ENCODE peak calls at places on chromosomes 13 and 19, in six cellular contexts. O is astrocyte, V is adipocyte, Y is dorsolateral prefrontal cortex, L is mammary epithelial cell, B is ovary. J is an unnamed sample. For H3K27me3, the result is how much of the 10 kb centered on the place peaks cover.

GRCh38 chr19:35100588-35101533 is 14.8 kb upstream of the FXYD3 start:
- DNase-seq in O (no peak), Y (no peak), L (no peak), B (no peak), V (no peak), J (no peak)

GRCh38 chr19:53012006-53012405 is 1.7 kb upstream of the ERVV-1 start:
- DNase-seq in V (no peak), L (no peak), B (no peak), O (no peak), Y (no peak), J (no peak)

GRCh38 chr13:99218969-99219368 is 18.3 kb downstream of the UBAC2 start:
- DNase-seq in B (no peak), V (no peak), O (no peak), L (no peak), Y (no peak), J (no peak)

GRCh38 chr13:30371649-30372265 is 50.5 kb upstream of the UBE2L5 start:
- DNase-seq in O (peak), B (no peak), L (peak), V (peak), Y (no peak), J (no peak)

GRCh38 chr19:24054044-24054935 is 32.7 kb upstream of the ZNF254 start:
- DNase-seq in L (peak), V (peak), Y (no peak), O (peak), B (no peak), J (no peak)

GRCh38 chr13:110445183-110445582 is 116.3 kb downstream of the RAB20 start:
- DNase-seq in B (no peak), O (peak), Y (no peak), V (no peak), L (no peak), J (no peak)

GRCh38 chr13:98582947-98583346 is 6.0 kb upstream of the STK24 start:
- DNase-seq in B (no peak), V (no peak), L (peak), Y (no peak), O (no peak), J (no peak)

GRCh38 chr19:55598034-55598433 is 1.3 kb downstream of the FIZ1 start:
- DNase-seq in O (no peak), L (no peak), V (no peak), B (no peak), Y (no peak), J (peak)

GRCh38 chr13:67390462-67391093 is 160.4 kb upstream of the PCDH9 start:
- DNase-seq in O (peak), L (no peak), B (no peak), V (no peak), Y (no peak), J (no peak)

GRCh38 chr19:47663911-47664771 is 49.1 kb upstream of the EHD2 start:
- DNase-seq in Y (peak), V (peak), O (peak), L (peak), B (peak), J (no peak)

GRCh38 chr13:98315466-98315865 is 138.4 kb upstream of the RNF113B start:
- DNase-seq in B (no peak), O (peak), L (no peak), V (no peak), Y (peak), J (no peak)

GRCh38 chr13:97946951-97947588 is 6.4 kb upstream of the IPO5 start:
- DNase-seq in B (no peak), V (peak), O (peak), Y (no peak), L (peak), J (no peak)

GRCh38 chr13:106527806-106528205 is 7.7 kb downstream of the EFNB2 start:
- DNase-seq in Y (no peak), O (no peak), L (no peak), B (no peak), V (no peak), J (peak)

GRCh38 chr19:18128044-18128443 is 24.9 kb upstream of the PIK3R2 start:
- DNase-seq in Y (no peak), L (no peak), O (no peak), V (no peak), B (no peak), J (no peak)

GRCh38 chr19:18415177-18415867 is 3.9 kb upstream of the SSBP4 start:
- DNase-seq in L (no peak), V (peak), O (peak), Y (peak), B (peak), J (no peak)

GRCh38 chr13:43411741-43412140 is 375.0 kb downstream of the ENOX1 start:
- DNase-seq in O (peak), Y (peak), B (peak), L (no peak), V (no peak), J (no peak)

GRCh38 chr19:35444735-35445134 is 3.3 kb upstream of the FFAR2 start:
- DNase-seq in B (no peak), Y (no peak), O (no peak), L (no peak), V (no peak), J (no peak)

GRCh38 chr19:34231439-34231838 is 22.9 kb upstream of the GARRE1 start:
- DNase-seq in B (no peak), L (no peak), O (no peak), Y (no peak), V (no peak), J (no peak)

GRCh38 chr19:2750739-2751437 is 11.1 kb upstream of the SLC39A3 start:
- DNase-seq in V (no peak), O (no peak), Y (no peak), B (no peak), L (no peak), J (no peak)

GRCh38 chr19:2751438-2751830 is 11.6 kb upstream of the SLC39A3 start:
- DNase-seq in V (no peak), L (no peak), Y (no peak), O (no peak), B (no peak), J (no peak)

GRCh38 chr19:2744113-2744512 is 4.3 kb upstream of the SLC39A3 start:
- DNase-seq in Y (no peak), L (no peak), B (no peak), O (no peak), V (no peak), J (no peak)

GRCh38 chr19:2743099-2743498 is 3.3 kb upstream of the SLC39A3 start:
- DNase-seq in V (no peak), O (no peak), Y (no peak), L (no peak), B (no peak), J (no peak)

DNA sequence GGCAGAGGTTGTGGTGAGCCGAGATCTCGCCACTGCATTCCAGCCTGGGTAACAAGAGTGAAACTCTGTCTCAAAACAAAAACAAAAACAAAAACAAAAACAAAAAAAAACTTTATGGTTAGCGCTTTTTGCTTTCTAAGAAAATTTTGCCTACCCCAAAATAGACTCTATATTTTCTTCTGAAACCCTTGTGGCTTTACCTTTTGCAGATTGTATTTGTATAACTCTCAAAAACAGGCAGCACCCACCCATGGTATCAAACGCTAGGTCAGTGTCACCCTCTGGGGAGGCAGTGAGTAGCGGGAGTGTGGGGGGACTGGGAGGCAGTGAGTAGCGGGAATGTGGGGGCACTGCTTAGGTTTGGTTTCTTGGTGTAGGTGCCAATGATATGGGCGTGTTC is 7.5 kb upstream of the SLC39A3 start:
- DNase-seq in V (no peak), L (no peak), O (no peak), Y (no peak), B (no peak), J (no peak)
- H3K27me3 ChIP-seq in V (under half), L (under half), O (under half), Y (under half), B (under half), J (under half)

DNA sequence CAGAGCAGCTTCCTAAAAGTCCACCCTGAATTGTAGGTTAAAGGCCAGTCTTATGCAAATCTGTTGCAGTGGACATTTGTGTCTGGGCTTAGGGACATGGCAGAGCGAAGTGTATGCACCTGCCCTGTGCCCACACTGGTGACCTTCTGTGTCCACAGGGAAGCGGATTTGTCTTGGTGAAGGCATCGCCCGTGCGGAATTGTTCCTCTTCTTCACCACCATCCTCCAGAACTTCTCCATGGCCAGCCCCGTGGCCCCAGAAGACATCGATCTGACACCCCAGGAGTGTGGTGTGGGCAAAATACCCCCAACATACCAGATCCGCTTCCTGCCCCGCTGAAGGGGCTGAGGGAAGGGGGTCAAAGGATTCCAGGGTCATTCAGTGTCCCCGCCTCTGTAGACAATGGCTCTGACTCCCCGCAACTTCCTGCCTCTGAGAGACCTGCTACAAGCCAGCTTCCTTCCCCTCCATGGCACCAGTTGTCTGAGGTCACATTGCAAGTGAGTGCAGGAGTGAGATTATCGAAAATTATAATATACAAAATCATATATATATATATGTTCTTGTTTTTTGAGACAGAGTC is 25.5 kb downstream of the CYP2B6 start:
- DNase-seq in O (no peak), V (no peak), B (no peak), Y (no peak), L (no peak), J (no peak)
- H3K27me3 ChIP-seq in O (under half), V (under half), B (under half), Y (under half), L (under half), J (under half)

DNA sequence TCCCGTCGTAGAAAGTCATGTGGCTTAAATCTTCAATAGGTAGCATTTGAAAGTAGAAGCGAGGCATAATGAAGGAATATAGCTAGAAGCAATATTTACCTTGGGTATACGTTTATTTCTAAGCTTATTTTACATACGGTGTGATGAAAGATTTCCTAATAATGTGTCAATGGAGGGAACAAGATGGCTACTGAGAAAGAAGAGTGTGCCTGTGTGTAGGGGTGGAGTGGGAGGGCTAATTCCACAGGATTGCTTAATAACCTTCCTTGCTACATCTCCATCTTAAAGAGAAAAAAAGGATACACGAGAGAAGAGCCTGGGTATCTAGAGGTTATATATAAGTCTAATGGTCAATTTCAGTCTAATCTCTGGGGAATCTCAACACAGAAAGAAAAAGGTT is 2.0 kb downstream of the SPART start:
- DNase-seq in Y (no peak), O (no peak), V (peak), L (peak), B (peak), J (peak)
- H3K27me3 ChIP-seq in Y (under half), O (under half), V (under half), L (under half), B (under half), J (under half)

GRCh38 chr19:49155830-49156346 is 692 bp upstream of the HRC start:
- DNase-seq in Y (no peak), L (no peak), V (no peak), B (no peak), O (no peak), J (no peak)
- H3K27me3 ChIP-seq in Y (under half), L (under half), V (under half), B (under half), O (under half), J (under half)

GRCh38 chr19:6039541-6040225 is 61.7 kb upstream of the RANBP3 start:
- DNase-seq in Y (peak), L (no peak), B (no peak), O (peak), V (no peak), J (no peak)

GRCh38 chr19:6041991-6042421 is 64.1 kb upstream of the RANBP3 start:
- DNase-seq in V (no peak), O (no peak), L (no peak), B (no peak), Y (peak), J (no peak)

GRCh38 chr19:6035026-6035425 is 57.1 kb upstream of the RANBP3 start:
- DNase-seq in V (no peak), Y (peak), L (no peak), B (no peak), O (no peak), J (no peak)

GRCh38 chr19:6041071-6041470 is 63.1 kb upstream of the RANBP3 start:
- DNase-seq in B (no peak), V (no peak), O (no peak), L (no peak), Y (peak), J (no peak)

DNA sequence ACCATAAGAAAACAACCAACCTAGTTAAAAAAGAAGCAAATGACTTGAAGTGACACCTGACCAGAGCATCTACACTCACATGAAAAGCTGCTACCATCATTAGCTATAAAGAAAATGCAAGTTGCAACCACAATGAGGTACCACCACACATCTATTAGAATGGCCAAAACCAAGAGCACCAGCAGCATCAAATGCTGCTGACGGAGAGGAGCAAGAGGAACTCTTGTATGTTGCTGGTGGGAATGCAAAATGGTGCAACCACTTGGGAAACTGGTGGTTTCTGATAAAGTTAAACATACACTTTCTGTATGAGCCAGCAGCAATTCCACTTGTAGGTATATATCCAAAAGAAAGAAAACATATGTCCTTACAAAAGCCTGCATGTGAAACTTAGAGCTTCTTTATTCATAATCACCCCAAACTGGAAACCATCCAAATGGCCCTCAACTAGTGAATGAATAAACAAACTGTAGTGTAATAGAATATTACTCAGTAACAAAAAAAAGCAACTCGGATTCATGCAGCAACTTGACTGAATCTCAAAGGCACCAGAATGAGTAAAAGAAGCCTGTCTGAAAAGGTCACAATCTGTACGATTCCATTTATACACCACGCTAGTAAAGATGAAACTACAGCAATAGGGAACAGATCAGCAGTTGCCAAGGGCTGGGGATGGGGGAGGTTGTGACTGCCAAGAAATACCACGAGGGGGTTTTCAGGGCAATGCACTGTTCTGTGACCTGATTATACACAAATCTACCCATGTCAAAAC is 60.9 kb upstream of the RANBP3 start:
- DNase-seq in O (no peak), V (no peak), B (no peak), L (no peak), Y (peak), J (no peak)
- H3K27me3 ChIP-seq in O (under half), V (under half), B (under half), L (under half), Y (under half), J (under half)

DNA sequence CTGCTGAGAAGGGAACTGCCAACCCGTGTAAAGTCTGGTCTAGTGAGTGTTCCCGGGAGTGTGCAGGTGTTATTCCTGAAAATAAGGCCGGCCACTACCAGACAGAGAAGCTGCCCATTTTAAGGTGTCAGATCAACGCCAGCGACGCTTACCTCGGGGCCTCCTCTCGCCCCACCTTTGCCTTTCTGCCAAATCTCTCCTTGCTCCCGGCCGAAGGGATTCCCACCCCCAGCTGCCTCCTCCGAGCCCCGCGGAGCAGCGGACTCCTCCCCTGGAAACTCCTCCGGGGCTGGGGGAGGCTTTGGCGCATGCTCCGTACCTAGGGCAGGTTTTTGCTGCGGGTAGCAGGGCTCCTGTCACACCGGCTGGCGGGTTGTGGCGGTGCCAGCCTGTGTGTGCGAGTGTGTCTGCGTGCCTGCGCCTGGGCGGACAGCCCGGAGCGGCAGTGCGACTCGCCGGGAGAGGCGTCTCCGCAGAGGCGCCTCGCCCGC is at the start of gene HS6ST3:
- DNase-seq in Y (peak), B (peak), L (peak), O (no peak), V (no peak), J (peak)
- H3K27me3 ChIP-seq in Y (under half), B (under half), L (under half), O (half or more), V (half or more), J (under half)

DNA sequence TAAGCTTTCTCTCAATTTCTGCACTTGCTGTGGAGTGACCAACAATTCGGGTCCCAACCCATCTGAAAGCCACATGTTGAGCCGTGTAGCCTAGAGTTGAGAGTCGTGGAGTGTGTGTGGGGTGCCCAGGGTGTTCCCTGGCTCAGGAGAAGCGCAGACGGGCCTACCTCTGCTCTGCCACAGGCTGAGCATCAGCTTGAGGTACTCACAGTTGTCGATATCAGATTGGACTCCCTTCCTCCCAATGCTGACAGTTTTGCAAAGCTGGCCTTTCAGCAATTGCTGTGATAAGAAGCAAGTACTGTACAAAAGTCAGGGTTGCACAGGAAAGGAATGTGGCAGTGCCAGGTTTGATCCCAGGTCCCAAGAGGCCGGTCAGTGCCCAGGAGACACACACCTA is 133.4 kb upstream of the SPACA7 start:
- DNase-seq in V (no peak), L (no peak), Y (no peak), O (no peak), B (no peak), J (no peak)
- H3K27me3 ChIP-seq in V (under half), L (under half), Y (under half), O (under half), B (under half), J (under half)

DNA sequence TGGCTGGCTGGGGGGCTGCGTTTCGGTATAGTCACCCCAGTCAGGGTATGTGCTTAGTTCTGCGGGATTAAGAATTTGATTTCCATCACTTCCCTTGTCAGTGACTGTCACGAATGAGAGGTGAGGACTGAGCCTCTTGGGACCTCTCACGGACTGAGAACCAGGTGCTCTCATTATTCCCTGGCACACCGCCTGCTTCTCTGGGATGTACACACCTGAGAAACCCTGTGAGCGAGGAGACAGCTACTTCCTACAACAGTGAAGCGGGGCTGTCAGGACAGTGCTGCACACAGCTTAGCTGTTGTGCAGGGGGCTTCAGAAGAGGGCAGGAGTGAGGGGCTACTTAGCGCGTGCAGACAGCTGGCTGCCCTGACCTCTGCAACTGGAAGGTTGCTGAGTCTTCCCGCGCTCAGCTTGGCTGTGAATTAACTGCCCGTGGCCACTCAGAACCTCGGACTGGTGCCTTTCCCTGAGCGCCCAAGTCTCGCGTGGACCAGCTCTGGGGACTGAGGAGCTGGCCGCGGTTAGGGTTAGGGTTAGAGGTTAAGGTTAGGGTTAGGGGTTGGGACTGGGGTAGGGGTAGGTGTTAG is 65.3 kb upstream of the MCF2L start:
- DNase-seq in Y (no peak), V (no peak), O (no peak), L (no peak), B (no peak), J (no peak)
- H3K27me3 ChIP-seq in Y (under half), V (half or more), O (under half), L (under half), B (under half), J (under half)